ENCODE peak calls at places on chromosomes 12 and 14, in four cellular contexts. One of them, this sample, is unnamed.

GRCh38 chr12:110776410-110776809 is 33.7 kb upstream of the PPP1CC start:
- DNase-seq in K562: no peak
- DNase-seq in HepG2: no peak
- DNase-seq in HCT116: no peak
- DNase-seq in this sample: no peak

GRCh38 chr14:53355581-53356112 is 202.5 kb upstream of the DDHD1 start:
- DNase-seq in HepG2: no peak
- DNase-seq in HCT116: peak; percentile 39
- DNase-seq in K562: no peak
- DNase-seq in this sample: peak; percentile 91

GRCh38 chr12:82383930-82384513 is 25.7 kb downstream of the METTL25 start:
- DNase-seq in K562: no peak
- DNase-seq in HepG2: no peak
- DNase-seq in HCT116: no peak
- DNase-seq in this sample: no peak

GRCh38 chr12:6066651-6067050 is 57.8 kb downstream of the VWF start:
- DNase-seq in HepG2: no peak
- DNase-seq in K562: no peak
- DNase-seq in HCT116: no peak
- DNase-seq in this sample: no peak

GRCh38 chr12:125773033-125773432 is 707.8 kb downstream of the AACS start:
- DNase-seq in HepG2: peak; percentile 27
- DNase-seq in HCT116: peak; percentile 6
- DNase-seq in K562: peak; percentile 52
- DNase-seq in this sample: peak; percentile 83

GRCh38 chr12:108117163-108117849 is 11.8 kb upstream of the WSCD2 start:
- DNase-seq in K562: peak; percentile 80
- DNase-seq in HCT116: no peak
- DNase-seq in HepG2: no peak
- DNase-seq in this sample: no peak

GRCh38 chr14:56199095-56199975 is 81.1 kb downstream of the PELI2 start:
- DNase-seq in HepG2: no peak
- DNase-seq in HCT116: no peak
- DNase-seq in K562: peak; percentile 24
- DNase-seq in this sample: no peak

GRCh38 chr14:70754989-70755388 is 54.3 kb downstream of the MAP3K9 start:
- DNase-seq in HepG2: peak; percentile 41
- DNase-seq in HCT116: peak; percentile 74
- DNase-seq in K562: no peak
- DNase-seq in this sample: no peak

GRCh38 chr12:2876431-2877046 is 435 bp downstream of the FOXM1 start:
- DNase-seq in K562: peak; percentile 40
- DNase-seq in HCT116: no peak
- DNase-seq in HepG2: no peak
- DNase-seq in this sample: no peak

GRCh38 chr12:81212996-81213696 is 135.3 kb downstream of the ACSS3 start:
- DNase-seq in K562: no peak
- DNase-seq in HepG2: no peak
- DNase-seq in HCT116: no peak
- DNase-seq in this sample: no peak

GRCh38 chr12:62098131-62098530 is 162.1 kb upstream of the USP15 start:
- DNase-seq in HepG2: no peak
- DNase-seq in HCT116: no peak
- DNase-seq in K562: peak; percentile 18
- DNase-seq in this sample: no peak

GRCh38 chr12:120362516-120363273 is 6.3 kb downstream of the MSI1 start:
- DNase-seq in K562: no peak
- DNase-seq in HCT116: no peak
- DNase-seq in HepG2: no peak
- DNase-seq in this sample: no peak

GRCh38 chr14:100428727-100429126 is 105.6 kb downstream of the SLC25A47 start:
- DNase-seq in HepG2: no peak
- DNase-seq in HCT116: no peak
- DNase-seq in K562: no peak
- DNase-seq in this sample: no peak

GRCh38 chr12:6124411-6125151 is at the start of gene VWF:
- DNase-seq in K562: no peak
- DNase-seq in HCT116: no peak
- DNase-seq in HepG2: no peak
- DNase-seq in this sample: no peak

GRCh38 chr14:91817566-91818325 is 49.6 kb downstream of the TC2N start:
- DNase-seq in HCT116: no peak
- DNase-seq in HepG2: no peak
- DNase-seq in K562: no peak
- DNase-seq in this sample: no peak

GRCh38 chr14:101444116-101444515 is 117.2 kb upstream of the DIO3 start:
- DNase-seq in HCT116: no peak
- DNase-seq in K562: no peak
- DNase-seq in HepG2: no peak
- DNase-seq in this sample: no peak

GRCh38 chr14:26984318-26985177 is 386.7 kb upstream of the NOVA1 start:
- DNase-seq in HepG2: peak; percentile 64
- DNase-seq in HCT116: peak; percentile 4
- DNase-seq in K562: peak; percentile 10
- DNase-seq in this sample: peak; percentile 39

GRCh38 chr12:80406253-80406652 is 37.8 kb upstream of the PTPRQ start:
- DNase-seq in K562: no peak
- DNase-seq in HepG2: no peak
- DNase-seq in HCT116: no peak
- DNase-seq in this sample: no peak

GRCh38 chr14:54450535-54450934 is 9.4 kb upstream of the CNIH1 start:
- DNase-seq in K562: no peak
- DNase-seq in HepG2: no peak
- DNase-seq in HCT116: no peak
- DNase-seq in this sample: no peak

GRCh38 chr12:57133013-57133569 is 4.8 kb downstream of the LRP1 start:
- DNase-seq in HepG2: no peak
- DNase-seq in HCT116: no peak
- DNase-seq in K562: no peak
- DNase-seq in this sample: no peak

GRCh38 chr14:92600318-92601053 is 86.9 kb downstream of the RIN3 start:
- DNase-seq in HCT116: no peak
- DNase-seq in K562: no peak
- DNase-seq in HepG2: no peak
- DNase-seq in this sample: no peak

GRCh38 chr12:39095636-39096330 is 190.4 kb upstream of the CPNE8 start:
- DNase-seq in K562: no peak
- DNase-seq in HepG2: no peak
- DNase-seq in HCT116: no peak
- DNase-seq in this sample: no peak

GRCh38 chr12:99436584-99436983 is 211.0 kb upstream of the GARIN6 start:
- DNase-seq in HCT116: no peak
- DNase-seq in K562: no peak
- DNase-seq in HepG2: no peak
- DNase-seq in this sample: no peak

GRCh38 chr14:101226603-101227425 is 323.3 kb upstream of the RTL1 start:
- DNase-seq in K562: no peak
- DNase-seq in HCT116: no peak
- DNase-seq in HepG2: peak; percentile 72
- DNase-seq in this sample: no peak

GRCh38 chr12:96108321-96108720 is 72.9 kb upstream of the LTA4H start:
- DNase-seq in HepG2: no peak
- DNase-seq in HCT116: no peak
- DNase-seq in K562: no peak
- DNase-seq in this sample: peak; percentile 22

GRCh38 chr14:104968153-104968527 is 10.0 kb downstream of the AHNAK2 start:
- DNase-seq in HCT116: no peak
- DNase-seq in HepG2: no peak
- DNase-seq in K562: peak; percentile 48
- DNase-seq in this sample: no peak

GRCh38 chr12:29581641-29582040 is 84.2 kb upstream of the OVCH1 start:
- DNase-seq in K562: no peak
- DNase-seq in HCT116: no peak
- DNase-seq in HepG2: no peak
- DNase-seq in this sample: no peak

GRCh38 chr12:92059976-92060375 is 85.7 kb downstream of the BTG1 start:
- DNase-seq in K562: no peak
- DNase-seq in HepG2: no peak
- DNase-seq in HCT116: no peak
- DNase-seq in this sample: no peak

GRCh38 chr12:62683724-62684501 is 217.3 kb downstream of the MON2 start:
- DNase-seq in HepG2: no peak
- DNase-seq in HCT116: no peak
- DNase-seq in K562: no peak
- DNase-seq in this sample: no peak

GRCh38 chr14:53979141-53979673 is 22.6 kb upstream of the BMP4 start:
- DNase-seq in HepG2: peak; percentile 91
- DNase-seq in HCT116: no peak
- DNase-seq in K562: no peak
- DNase-seq in this sample: no peak

GRCh38 chr14:95320076-95320895 is 578 bp upstream of the CLMN start:
- DNase-seq in HCT116: no peak
- DNase-seq in HepG2: no peak
- DNase-seq in K562: no peak
- DNase-seq in this sample: no peak

GRCh38 chr12:127629066-127629820 is 637.7 kb upstream of the TMEM132C start:
- DNase-seq in HepG2: no peak
- DNase-seq in HCT116: no peak
- DNase-seq in K562: no peak
- DNase-seq in this sample: no peak

GRCh38 chr12:109115404-109115757 is 1.0 kb upstream of the ACACB start:
- DNase-seq in HepG2: peak; percentile 28
- DNase-seq in HCT116: no peak
- DNase-seq in K562: no peak
- DNase-seq in this sample: no peak

GRCh38 chr12:49364989-49365388 is 2.3 kb upstream of the SPATS2 start:
- DNase-seq in HepG2: no peak
- DNase-seq in K562: no peak
- DNase-seq in HCT116: no peak
- DNase-seq in this sample: no peak

GRCh38 chr14:21923820-21924219 is 250.2 kb upstream of the OR4E1 start:
- DNase-seq in K562: no peak
- DNase-seq in HepG2: no peak
- DNase-seq in HCT116: no peak
- DNase-seq in this sample: no peak

GRCh38 chr14:53278602-53279506 is 125.7 kb upstream of the DDHD1 start:
- DNase-seq in K562: no peak
- DNase-seq in HepG2: peak; percentile 62
- DNase-seq in HCT116: no peak
- DNase-seq in this sample: no peak

GRCh38 chr12:32115404-32116104 is 8.9 kb downstream of the BICD1 start:
- DNase-seq in K562: no peak
- DNase-seq in HCT116: peak; percentile 90
- DNase-seq in HepG2: no peak
- DNase-seq in this sample: no peak

GRCh38 chr14:100015251-100015655 is 50.0 kb upstream of the EVL start:
- DNase-seq in HCT116: no peak
- DNase-seq in HepG2: no peak
- DNase-seq in K562: peak; percentile 25
- DNase-seq in this sample: no peak

GRCh38 chr14:58912287-58912686 is 274.5 kb downstream of the DACT1 start:
- DNase-seq in HCT116: no peak
- DNase-seq in HepG2: no peak
- DNase-seq in K562: no peak
- DNase-seq in this sample: no peak

GRCh38 chr14:58904771-58905170 is 267.0 kb downstream of the DACT1 start:
- DNase-seq in HepG2: no peak
- DNase-seq in K562: no peak
- DNase-seq in HCT116: no peak
- DNase-seq in this sample: no peak

GRCh38 chr14:58901826-58902225 is 264.1 kb downstream of the DACT1 start:
- DNase-seq in K562: no peak
- DNase-seq in HepG2: no peak
- DNase-seq in HCT116: no peak
- DNase-seq in this sample: no peak

GRCh38 chr14:58912799-58913432 is 275.2 kb downstream of the DACT1 start:
- DNase-seq in HepG2: no peak
- DNase-seq in HCT116: no peak
- DNase-seq in K562: no peak
- DNase-seq in this sample: no peak

DNA sequence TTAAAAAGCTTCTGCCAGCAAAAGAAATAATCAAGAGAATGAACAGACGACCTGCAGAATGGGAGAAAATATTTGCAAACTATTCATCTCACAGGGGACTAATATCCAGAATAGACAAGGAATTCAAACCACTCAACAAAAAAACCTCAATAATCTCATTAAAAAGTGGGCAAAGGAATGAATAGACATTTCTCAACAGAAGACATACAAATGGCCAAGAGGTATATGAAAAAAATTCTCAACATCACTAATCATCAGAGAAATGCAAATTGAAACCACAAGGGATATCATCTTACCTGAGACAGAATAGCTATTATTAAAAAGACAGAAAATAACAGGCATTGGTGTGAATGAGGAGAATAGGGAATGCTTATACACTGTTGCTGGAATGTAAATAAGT is 270.0 kb downstream of the DACT1 start:
- DNase-seq in HepG2: no peak
- DNase-seq in K562: no peak
- DNase-seq in HCT116: no peak
- DNase-seq in this sample: no peak
- TF ChIP-seq ZNF274 in HepG2: no peak
- TF ChIP-seq ZNF274 in K562: no peak
- TF ChIP-seq ZNF274 in HCT116: no peak
- TF ChIP-seq ZNF274 in this sample: no peak

DNA sequence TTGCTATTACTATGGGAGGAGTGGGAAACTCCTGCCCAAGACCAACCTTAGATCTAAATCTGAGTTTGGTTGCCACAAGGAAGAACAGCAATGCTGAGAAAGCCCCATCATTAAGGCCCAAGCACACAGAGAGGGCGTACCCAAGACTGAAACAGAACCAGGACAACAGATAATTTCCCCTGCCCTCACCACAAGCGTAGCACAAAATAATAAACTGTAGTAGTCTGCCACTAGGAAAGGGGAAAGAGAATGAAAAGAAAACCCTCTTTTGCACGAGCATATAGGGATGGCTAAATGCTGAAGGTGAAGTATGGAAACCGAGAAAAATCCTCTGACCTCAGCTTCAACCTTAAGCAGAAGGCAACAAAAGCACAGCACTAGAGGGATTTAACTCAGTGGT is 76.5 kb upstream of the DHRS4 start:
- DNase-seq in HCT116: no peak
- DNase-seq in HepG2: no peak
- DNase-seq in K562: no peak
- DNase-seq in this sample: no peak
- TF ChIP-seq ZNF274 in HCT116: no peak
- TF ChIP-seq ZNF274 in HepG2: no peak
- TF ChIP-seq ZNF274 in K562: no peak
- TF ChIP-seq ZNF274 in this sample: no peak

GRCh38 chr14:75886661-75887348 is 95.0 kb downstream of the TGFB3 start:
- DNase-seq in HCT116: no peak
- DNase-seq in HepG2: no peak
- DNase-seq in K562: no peak
- DNase-seq in this sample: no peak
- TF ChIP-seq ZNF274 in HCT116: no peak
- TF ChIP-seq ZNF274 in HepG2: no peak
- TF ChIP-seq ZNF274 in K562: no peak
- TF ChIP-seq ZNF274 in this sample: no peak

GRCh38 chr14:33432407-33433023 is 493.8 kb downstream of the NPAS3 start:
- DNase-seq in HCT116: no peak
- DNase-seq in HepG2: peak; percentile 42
- DNase-seq in K562: no peak
- DNase-seq in this sample: no peak

GRCh38 chr14:33430414-33430813 is 491.7 kb downstream of the NPAS3 start:
- DNase-seq in HCT116: no peak
- DNase-seq in K562: no peak
- DNase-seq in HepG2: no peak
- DNase-seq in this sample: no peak

GRCh38 chr14:33441633-33442032 is 503.0 kb downstream of the NPAS3 start:
- DNase-seq in HepG2: no peak
- DNase-seq in K562: no peak
- DNase-seq in HCT116: no peak
- DNase-seq in this sample: no peak

GRCh38 chr14:33435911-33436310 is 497.2 kb downstream of the NPAS3 start:
- DNase-seq in K562: no peak
- DNase-seq in HepG2: no peak
- DNase-seq in HCT116: no peak
- DNase-seq in this sample: no peak
- TF ChIP-seq ZNF274 in K562: no peak
- TF ChIP-seq ZNF274 in HepG2: no peak
- TF ChIP-seq ZNF274 in HCT116: no peak
- TF ChIP-seq ZNF274 in this sample: no peak

This sample was measured in NT2/D1.